ENCODE peak calls at places on chromosomes 1 and 21, in eight cellular contexts. One of them, this sample, is unnamed.

GRCh38 chr21:42674351-42674940 is 21.0 kb downstream of the PDE9A start:
- DNase-seq in omental fat pad: no peak
- DNase-seq in nephron progenitor cell: peak
- DNase-seq in MM.1S: no peak
- DNase-seq in mammary epithelial cell: no peak
- DNase-seq in left ventricle myocardium inferior: peak
- DNase-seq in A549: no peak
- DNase-seq in pancreas: no peak
- DNase-seq in this sample: no peak

GRCh38 chr1:10033359-10033845 is 644 bp downstream of the UBE4B start:
- DNase-seq in omental fat pad: no peak
- DNase-seq in nephron progenitor cell: peak
- DNase-seq in MM.1S: peak
- DNase-seq in mammary epithelial cell: peak
- DNase-seq in left ventricle myocardium inferior: no peak
- DNase-seq in A549: peak
- DNase-seq in pancreas: peak
- DNase-seq in this sample: peak

GRCh38 chr1:173413271-173413707 is 63.8 kb upstream of the PRDX6 start:
- DNase-seq in omental fat pad: no peak
- DNase-seq in nephron progenitor cell: no peak
- DNase-seq in MM.1S: no peak
- DNase-seq in mammary epithelial cell: no peak
- DNase-seq in left ventricle myocardium inferior: no peak
- DNase-seq in A549: no peak
- DNase-seq in pancreas: no peak
- DNase-seq in this sample: no peak

GRCh38 chr1:28928306-28928987 is 14.1 kb downstream of the EPB41 start:
- DNase-seq in omental fat pad: no peak
- DNase-seq in nephron progenitor cell: no peak
- DNase-seq in MM.1S: no peak
- DNase-seq in mammary epithelial cell: no peak
- DNase-seq in left ventricle myocardium inferior: no peak
- DNase-seq in A549: no peak
- DNase-seq in pancreas: no peak
- DNase-seq in this sample: no peak

GRCh38 chr1:160206421-160207117 is 1.4 kb downstream of the PEA15 start:
- DNase-seq in omental fat pad: no peak
- DNase-seq in nephron progenitor cell: no peak
- DNase-seq in MM.1S: no peak
- DNase-seq in mammary epithelial cell: peak
- DNase-seq in left ventricle myocardium inferior: no peak
- DNase-seq in A549: peak
- DNase-seq in pancreas: no peak
- DNase-seq in this sample: peak

GRCh38 chr1:18786149-18786548 is 73.3 kb downstream of the TAS1R2 start:
- DNase-seq in omental fat pad: no peak
- DNase-seq in nephron progenitor cell: no peak
- DNase-seq in MM.1S: no peak
- DNase-seq in mammary epithelial cell: no peak
- DNase-seq in left ventricle myocardium inferior: no peak
- DNase-seq in A549: no peak
- DNase-seq in pancreas: no peak
- DNase-seq in this sample: no peak

GRCh38 chr1:200972985-200973742 is 50.4 kb downstream of the KIF21B start:
- DNase-seq in omental fat pad: no peak
- DNase-seq in nephron progenitor cell: no peak
- DNase-seq in MM.1S: no peak
- DNase-seq in mammary epithelial cell: no peak
- DNase-seq in left ventricle myocardium inferior: no peak
- DNase-seq in A549: no peak
- DNase-seq in pancreas: no peak
- DNase-seq in this sample: no peak

GRCh38 chr1:12543747-12544146 is 74.3 kb downstream of the DHRS3 start:
- DNase-seq in omental fat pad: no peak
- DNase-seq in nephron progenitor cell: no peak
- DNase-seq in MM.1S: no peak
- DNase-seq in mammary epithelial cell: no peak
- DNase-seq in left ventricle myocardium inferior: no peak
- DNase-seq in A549: no peak
- DNase-seq in pancreas: no peak
- DNase-seq in this sample: no peak

GRCh38 chr1:166032901-166033371 is 133.9 kb downstream of the FAM78B start:
- DNase-seq in omental fat pad: no peak
- DNase-seq in nephron progenitor cell: no peak
- DNase-seq in MM.1S: no peak
- DNase-seq in mammary epithelial cell: no peak
- DNase-seq in left ventricle myocardium inferior: peak
- DNase-seq in A549: no peak
- DNase-seq in pancreas: peak
- DNase-seq in this sample: no peak

GRCh38 chr1:206612129-206612876 is at the start of gene EIF2D:
- DNase-seq in omental fat pad: peak
- DNase-seq in nephron progenitor cell: peak
- DNase-seq in MM.1S: peak
- DNase-seq in mammary epithelial cell: peak
- DNase-seq in left ventricle myocardium inferior: peak
- DNase-seq in A549: peak
- DNase-seq in pancreas: peak
- DNase-seq in this sample: peak

GRCh38 chr21:19935459-19935858 is 1062.8 kb upstream of the NCAM2 start:
- DNase-seq in omental fat pad: no peak
- DNase-seq in nephron progenitor cell: no peak
- DNase-seq in MM.1S: no peak
- DNase-seq in mammary epithelial cell: no peak
- DNase-seq in left ventricle myocardium inferior: no peak
- DNase-seq in A549: no peak
- DNase-seq in pancreas: no peak
- DNase-seq in this sample: no peak

GRCh38 chr1:215749423-215749822 is 182.3 kb downstream of the KCTD3 start:
- DNase-seq in omental fat pad: no peak
- DNase-seq in nephron progenitor cell: no peak
- DNase-seq in MM.1S: no peak
- DNase-seq in mammary epithelial cell: peak
- DNase-seq in left ventricle myocardium inferior: no peak
- DNase-seq in A549: no peak
- DNase-seq in pancreas: no peak
- DNase-seq in this sample: peak

GRCh38 chr1:235063068-235063765 is 65.4 kb downstream of the TOMM20 start:
- DNase-seq in omental fat pad: no peak
- DNase-seq in nephron progenitor cell: no peak
- DNase-seq in MM.1S: peak
- DNase-seq in mammary epithelial cell: no peak
- DNase-seq in left ventricle myocardium inferior: no peak
- DNase-seq in A549: no peak
- DNase-seq in pancreas: no peak
- DNase-seq in this sample: no peak

GRCh38 chr1:32406629-32407111 is 12.4 kb upstream of the BSDC1 start:
- DNase-seq in omental fat pad: no peak
- DNase-seq in nephron progenitor cell: no peak
- DNase-seq in MM.1S: no peak
- DNase-seq in mammary epithelial cell: peak
- DNase-seq in left ventricle myocardium inferior: no peak
- DNase-seq in A549: no peak
- DNase-seq in pancreas: no peak
- DNase-seq in this sample: no peak

GRCh38 chr21:36929622-36930021 is 36.8 kb downstream of the HLCS start:
- DNase-seq in omental fat pad: no peak
- DNase-seq in nephron progenitor cell: no peak
- DNase-seq in MM.1S: peak
- DNase-seq in mammary epithelial cell: peak
- DNase-seq in left ventricle myocardium inferior: no peak
- DNase-seq in A549: peak
- DNase-seq in pancreas: peak
- DNase-seq in this sample: peak
- TF ChIP-seq CTCF in omental fat pad: no peak
- TF ChIP-seq CTCF in nephron progenitor cell: no peak
- TF ChIP-seq CTCF in MM.1S: peak
- TF ChIP-seq CTCF in mammary epithelial cell: peak
- TF ChIP-seq CTCF in left ventricle myocardium inferior: no peak
- TF ChIP-seq CTCF in A549: peak
- TF ChIP-seq CTCF in pancreas: no peak
- TF ChIP-seq CTCF in this sample: peak

GRCh38 chr1:226644541-226645176 is 94.4 kb downstream of the ITPKB start:
- DNase-seq in omental fat pad: no peak
- DNase-seq in nephron progenitor cell: no peak
- DNase-seq in MM.1S: no peak
- DNase-seq in mammary epithelial cell: no peak
- DNase-seq in left ventricle myocardium inferior: peak
- DNase-seq in A549: no peak
- DNase-seq in pancreas: no peak
- DNase-seq in this sample: no peak

GRCh38 chr1:226643167-226643566 is 94.6 kb downstream of the STUM start:
- DNase-seq in omental fat pad: no peak
- DNase-seq in nephron progenitor cell: no peak
- DNase-seq in MM.1S: no peak
- DNase-seq in mammary epithelial cell: peak
- DNase-seq in left ventricle myocardium inferior: peak
- DNase-seq in A549: no peak
- DNase-seq in pancreas: no peak
- DNase-seq in this sample: peak

GRCh38 chr1:226645279-226645976 is 93.7 kb downstream of the ITPKB start:
- DNase-seq in omental fat pad: no peak
- DNase-seq in nephron progenitor cell: no peak
- DNase-seq in MM.1S: no peak
- DNase-seq in mammary epithelial cell: no peak
- DNase-seq in left ventricle myocardium inferior: no peak
- DNase-seq in A549: no peak
- DNase-seq in pancreas: no peak
- DNase-seq in this sample: no peak

GRCh38 chr1:226642421-226642820 is 93.9 kb downstream of the STUM start:
- DNase-seq in omental fat pad: no peak
- DNase-seq in nephron progenitor cell: no peak
- DNase-seq in MM.1S: no peak
- DNase-seq in mammary epithelial cell: no peak
- DNase-seq in left ventricle myocardium inferior: no peak
- DNase-seq in A549: no peak
- DNase-seq in pancreas: no peak
- DNase-seq in this sample: no peak

DNA sequence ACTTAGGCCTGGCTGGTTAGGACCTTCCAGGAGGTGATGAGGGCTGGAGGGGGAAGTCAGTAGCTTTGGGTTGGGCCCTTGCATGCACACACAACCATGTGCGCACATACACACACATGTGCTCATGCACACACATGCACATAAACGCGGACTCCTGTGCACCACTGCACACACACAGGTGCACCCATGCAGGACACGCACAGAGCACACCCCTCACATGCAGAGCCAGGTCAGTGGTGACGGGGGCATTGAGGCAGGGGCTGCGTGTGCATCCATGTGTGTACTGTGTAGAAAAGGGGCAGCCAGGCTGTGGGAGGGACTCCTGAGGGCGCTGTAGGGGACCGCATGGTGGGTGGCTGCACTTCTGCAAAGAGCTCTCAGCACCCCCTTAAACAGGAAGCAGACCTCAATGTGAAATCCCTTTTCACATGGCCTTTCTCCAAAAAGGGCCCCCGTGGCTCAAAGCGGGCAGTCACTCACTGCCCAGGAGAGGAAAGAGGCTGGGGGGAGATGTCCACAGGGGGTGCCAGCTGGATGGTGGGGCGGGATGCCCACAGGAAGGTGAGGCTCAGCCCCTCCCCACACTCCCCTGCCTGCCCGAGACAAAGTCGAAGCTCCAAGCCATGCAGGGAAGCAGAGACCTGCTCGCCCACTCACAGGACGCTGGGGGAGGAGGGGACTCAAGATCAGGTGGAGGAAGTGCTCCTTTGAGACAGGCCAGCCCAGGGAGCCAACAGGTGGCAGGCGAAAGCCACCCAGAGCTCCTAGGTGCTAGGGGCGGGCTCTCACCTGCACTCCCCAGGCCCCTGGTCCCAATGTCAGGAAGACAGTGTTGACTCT is 95.2 kb downstream of the ITPKB start:
- DNase-seq in omental fat pad: no peak
- DNase-seq in nephron progenitor cell: no peak
- DNase-seq in MM.1S: no peak
- DNase-seq in mammary epithelial cell: no peak
- DNase-seq in left ventricle myocardium inferior: peak
- DNase-seq in A549: no peak
- DNase-seq in pancreas: no peak
- DNase-seq in this sample: no peak
- TF ChIP-seq CTCF in omental fat pad: no peak
- TF ChIP-seq CTCF in nephron progenitor cell: no peak
- TF ChIP-seq CTCF in MM.1S: no peak
- TF ChIP-seq CTCF in mammary epithelial cell: no peak
- TF ChIP-seq CTCF in left ventricle myocardium inferior: no peak
- TF ChIP-seq CTCF in A549: no peak
- TF ChIP-seq CTCF in pancreas: no peak
- TF ChIP-seq CTCF in this sample: no peak

GRCh38 chr1:195495720-195496635 is 1112.3 kb downstream of the KCNT2 start:
- DNase-seq in omental fat pad: no peak
- DNase-seq in nephron progenitor cell: no peak
- DNase-seq in MM.1S: peak
- DNase-seq in mammary epithelial cell: no peak
- DNase-seq in left ventricle myocardium inferior: no peak
- DNase-seq in A549: no peak
- DNase-seq in pancreas: no peak
- DNase-seq in this sample: no peak
- TF ChIP-seq CTCF in omental fat pad: no peak
- TF ChIP-seq CTCF in nephron progenitor cell: no peak
- TF ChIP-seq CTCF in MM.1S: no peak
- TF ChIP-seq CTCF in mammary epithelial cell: no peak
- TF ChIP-seq CTCF in left ventricle myocardium inferior: no peak
- TF ChIP-seq CTCF in A549: no peak
- TF ChIP-seq CTCF in pancreas: no peak
- TF ChIP-seq CTCF in this sample: no peak

GRCh38 chr21:43864313-43864805 is 664 bp upstream of the AGPAT3 start:
- DNase-seq in omental fat pad: no peak
- DNase-seq in nephron progenitor cell: peak
- DNase-seq in MM.1S: peak
- DNase-seq in mammary epithelial cell: peak
- DNase-seq in left ventricle myocardium inferior: peak
- DNase-seq in A549: peak
- DNase-seq in pancreas: peak
- DNase-seq in this sample: peak
- TF ChIP-seq CTCF in omental fat pad: no peak
- TF ChIP-seq CTCF in nephron progenitor cell: no peak
- TF ChIP-seq CTCF in MM.1S: no peak
- TF ChIP-seq CTCF in mammary epithelial cell: no peak
- TF ChIP-seq CTCF in left ventricle myocardium inferior: no peak
- TF ChIP-seq CTCF in A549: no peak
- TF ChIP-seq CTCF in pancreas: no peak
- TF ChIP-seq CTCF in this sample: no peak

DNA sequence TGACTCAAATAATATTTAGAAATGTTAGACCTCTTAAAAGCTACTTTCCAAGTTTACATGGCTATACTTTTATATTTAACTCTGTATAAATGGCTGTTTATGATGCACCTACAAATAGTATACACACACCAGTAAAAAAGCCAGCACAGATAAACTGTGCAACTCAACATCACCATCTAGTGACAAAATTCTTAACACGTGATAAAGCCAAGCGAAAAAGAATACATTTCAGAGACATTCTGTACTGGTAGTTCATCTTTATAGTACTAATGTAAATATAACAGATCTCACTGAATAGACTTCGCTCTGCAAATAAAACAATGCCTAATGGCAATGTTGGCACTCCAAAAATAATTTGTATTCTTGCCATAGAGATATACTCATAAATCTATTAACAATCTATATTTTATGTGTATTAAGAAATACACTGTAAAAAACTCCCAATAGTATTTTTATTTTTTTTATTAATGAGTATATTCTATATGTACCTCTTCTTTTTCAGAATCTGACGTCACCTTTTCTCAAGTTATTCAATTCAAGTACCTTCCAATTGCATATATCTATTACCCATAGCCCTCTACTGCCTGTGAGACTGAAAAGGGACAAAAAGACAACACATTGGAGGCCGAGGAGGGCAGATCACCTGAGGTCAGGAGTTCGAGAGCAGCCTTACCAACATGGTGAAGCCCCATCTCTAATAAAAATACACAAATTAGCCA is 100.2 kb downstream of the DPYD start:
- DNase-seq in omental fat pad: no peak
- DNase-seq in nephron progenitor cell: no peak
- DNase-seq in MM.1S: peak
- DNase-seq in mammary epithelial cell: peak
- DNase-seq in left ventricle myocardium inferior: no peak
- DNase-seq in A549: peak
- DNase-seq in pancreas: no peak
- DNase-seq in this sample: no peak
- TF ChIP-seq CTCF in omental fat pad: no peak
- TF ChIP-seq CTCF in nephron progenitor cell: peak
- TF ChIP-seq CTCF in MM.1S: peak
- TF ChIP-seq CTCF in mammary epithelial cell: peak
- TF ChIP-seq CTCF in left ventricle myocardium inferior: peak
- TF ChIP-seq CTCF in A549: peak
- TF ChIP-seq CTCF in pancreas: peak
- TF ChIP-seq CTCF in this sample: peak